ENCODE peak calls at places on chromosome 21, in nine cellular contexts. One of them, this sample, is unnamed.

GRCh38 chr21:46111857-46112730 is 14.2 kb downstream of the COL6A2 start:
- DNase-seq in activated T-cell treated with anti-CD3 and anti-CD28 coated beads, Interleukin-2, amount 50 U/mL, for 24 hours: peak
- DNase-seq in nucleus accumbens: no peak
- DNase-seq in stromal cell of bone marrow: no peak
- DNase-seq in brain microvascular endothelial cell: no peak
- DNase-seq in NCI-H1105: no peak
- DNase-seq in HS-27A: no peak
- DNase-seq in HFF-Myc: no peak
- DNase-seq in T-helper 9 cell: no peak
- DNase-seq in this sample: peak

GRCh38 chr21:18204931-18205330 is 39.7 kb upstream of the CHODL start:
- DNase-seq in activated T-cell treated with anti-CD3 and anti-CD28 coated beads, Interleukin-2, amount 50 U/mL, for 24 hours: no peak
- DNase-seq in nucleus accumbens: no peak
- DNase-seq in stromal cell of bone marrow: no peak
- DNase-seq in brain microvascular endothelial cell: no peak
- DNase-seq in NCI-H1105: peak
- DNase-seq in HS-27A: no peak
- DNase-seq in HFF-Myc: no peak
- DNase-seq in T-helper 9 cell: no peak
- DNase-seq in this sample: no peak

GRCh38 chr21:42980959-42981523 is 6.7 kb downstream of the PKNOX1 start:
- DNase-seq in activated T-cell treated with anti-CD3 and anti-CD28 coated beads, Interleukin-2, amount 50 U/mL, for 24 hours: no peak
- DNase-seq in nucleus accumbens: no peak
- DNase-seq in stromal cell of bone marrow: no peak
- DNase-seq in brain microvascular endothelial cell: no peak
- DNase-seq in NCI-H1105: no peak
- DNase-seq in HS-27A: no peak
- DNase-seq in HFF-Myc: no peak
- DNase-seq in T-helper 9 cell: no peak
- DNase-seq in this sample: no peak

GRCh38 chr21:43318841-43319781 is 107.8 kb downstream of the SIK1 start:
- DNase-seq in activated T-cell treated with anti-CD3 and anti-CD28 coated beads, Interleukin-2, amount 50 U/mL, for 24 hours: no peak
- DNase-seq in nucleus accumbens: no peak
- DNase-seq in stromal cell of bone marrow: peak
- DNase-seq in brain microvascular endothelial cell: peak
- DNase-seq in NCI-H1105: no peak
- DNase-seq in HS-27A: no peak
- DNase-seq in HFF-Myc: no peak
- DNase-seq in T-helper 9 cell: no peak
- DNase-seq in this sample: no peak

GRCh38 chr21:26115346-26115745 is 55.2 kb downstream of the APP start:
- DNase-seq in activated T-cell treated with anti-CD3 and anti-CD28 coated beads, Interleukin-2, amount 50 U/mL, for 24 hours: no peak
- DNase-seq in nucleus accumbens: no peak
- DNase-seq in stromal cell of bone marrow: no peak
- DNase-seq in brain microvascular endothelial cell: no peak
- DNase-seq in NCI-H1105: peak
- DNase-seq in HS-27A: no peak
- DNase-seq in HFF-Myc: peak
- DNase-seq in T-helper 9 cell: no peak
- DNase-seq in this sample: no peak

GRCh38 chr21:32096411-32096810 is 182.4 kb downstream of the MIS18A start:
- DNase-seq in activated T-cell treated with anti-CD3 and anti-CD28 coated beads, Interleukin-2, amount 50 U/mL, for 24 hours: no peak
- DNase-seq in nucleus accumbens: no peak
- DNase-seq in stromal cell of bone marrow: no peak
- DNase-seq in brain microvascular endothelial cell: no peak
- DNase-seq in NCI-H1105: peak
- DNase-seq in HS-27A: no peak
- DNase-seq in HFF-Myc: no peak
- DNase-seq in T-helper 9 cell: no peak
- DNase-seq in this sample: no peak

GRCh38 chr21:45602106-45602505 is 41.4 kb upstream of the PCBP3 start:
- DNase-seq in activated T-cell treated with anti-CD3 and anti-CD28 coated beads, Interleukin-2, amount 50 U/mL, for 24 hours: peak
- DNase-seq in nucleus accumbens: no peak
- DNase-seq in stromal cell of bone marrow: no peak
- DNase-seq in brain microvascular endothelial cell: no peak
- DNase-seq in NCI-H1105: no peak
- DNase-seq in HS-27A: no peak
- DNase-seq in HFF-Myc: no peak
- DNase-seq in T-helper 9 cell: no peak
- DNase-seq in this sample: no peak

GRCh38 chr21:44528634-44528995 is 11.4 kb downstream of the KRTAP10-1 start:
- DNase-seq in activated T-cell treated with anti-CD3 and anti-CD28 coated beads, Interleukin-2, amount 50 U/mL, for 24 hours: peak
- DNase-seq in nucleus accumbens: no peak
- DNase-seq in stromal cell of bone marrow: no peak
- DNase-seq in brain microvascular endothelial cell: no peak
- DNase-seq in NCI-H1105: no peak
- DNase-seq in HS-27A: no peak
- DNase-seq in HFF-Myc: no peak
- DNase-seq in T-helper 9 cell: no peak
- DNase-seq in this sample: peak

GRCh38 chr21:39319814-39320332 is 6.4 kb upstream of the BRWD1 start:
- DNase-seq in activated T-cell treated with anti-CD3 and anti-CD28 coated beads, Interleukin-2, amount 50 U/mL, for 24 hours: no peak
- DNase-seq in nucleus accumbens: no peak
- DNase-seq in stromal cell of bone marrow: no peak
- DNase-seq in brain microvascular endothelial cell: no peak
- DNase-seq in NCI-H1105: no peak
- DNase-seq in HS-27A: no peak
- DNase-seq in HFF-Myc: no peak
- DNase-seq in T-helper 9 cell: no peak
- DNase-seq in this sample: no peak

GRCh38 chr21:44752701-44753235 is 41.4 kb upstream of the TSPEAR start:
- DNase-seq in activated T-cell treated with anti-CD3 and anti-CD28 coated beads, Interleukin-2, amount 50 U/mL, for 24 hours: no peak
- DNase-seq in nucleus accumbens: no peak
- DNase-seq in stromal cell of bone marrow: no peak
- DNase-seq in brain microvascular endothelial cell: no peak
- DNase-seq in NCI-H1105: no peak
- DNase-seq in HS-27A: no peak
- DNase-seq in HFF-Myc: no peak
- DNase-seq in T-helper 9 cell: no peak
- DNase-seq in this sample: no peak

GRCh38 chr21:14520535-14520934 is 25.6 kb downstream of the SAMSN1 start:
- DNase-seq in activated T-cell treated with anti-CD3 and anti-CD28 coated beads, Interleukin-2, amount 50 U/mL, for 24 hours: no peak
- DNase-seq in nucleus accumbens: no peak
- DNase-seq in stromal cell of bone marrow: no peak
- DNase-seq in brain microvascular endothelial cell: no peak
- DNase-seq in NCI-H1105: no peak
- DNase-seq in HS-27A: no peak
- DNase-seq in HFF-Myc: no peak
- DNase-seq in T-helper 9 cell: no peak
- DNase-seq in this sample: no peak

GRCh38 chr21:35940074-35940927 is 120.0 kb downstream of the SETD4 start:
- DNase-seq in activated T-cell treated with anti-CD3 and anti-CD28 coated beads, Interleukin-2, amount 50 U/mL, for 24 hours: no peak
- DNase-seq in nucleus accumbens: no peak
- DNase-seq in stromal cell of bone marrow: peak
- DNase-seq in brain microvascular endothelial cell: peak
- DNase-seq in NCI-H1105: peak
- DNase-seq in HS-27A: no peak
- DNase-seq in HFF-Myc: no peak
- DNase-seq in T-helper 9 cell: no peak
- DNase-seq in this sample: peak

GRCh38 chr21:30986966-30987365 is 51.3 kb downstream of the KRTAP19-8 start:
- DNase-seq in activated T-cell treated with anti-CD3 and anti-CD28 coated beads, Interleukin-2, amount 50 U/mL, for 24 hours: no peak
- DNase-seq in nucleus accumbens: no peak
- DNase-seq in stromal cell of bone marrow: no peak
- DNase-seq in brain microvascular endothelial cell: no peak
- DNase-seq in NCI-H1105: no peak
- DNase-seq in HS-27A: no peak
- DNase-seq in HFF-Myc: no peak
- DNase-seq in T-helper 9 cell: no peak
- DNase-seq in this sample: no peak

GRCh38 chr21:31873696-31874599 is 1.1 kb downstream of the HUNK start:
- DNase-seq in activated T-cell treated with anti-CD3 and anti-CD28 coated beads, Interleukin-2, amount 50 U/mL, for 24 hours: peak
- DNase-seq in nucleus accumbens: no peak
- DNase-seq in stromal cell of bone marrow: no peak
- DNase-seq in brain microvascular endothelial cell: no peak
- DNase-seq in NCI-H1105: peak
- DNase-seq in HS-27A: no peak
- DNase-seq in HFF-Myc: no peak
- DNase-seq in T-helper 9 cell: peak
- DNase-seq in this sample: peak

GRCh38 chr21:45517249-45518065 is 24.8 kb downstream of the SLC19A1 start:
- DNase-seq in activated T-cell treated with anti-CD3 and anti-CD28 coated beads, Interleukin-2, amount 50 U/mL, for 24 hours: no peak
- DNase-seq in nucleus accumbens: no peak
- DNase-seq in stromal cell of bone marrow: no peak
- DNase-seq in brain microvascular endothelial cell: no peak
- DNase-seq in NCI-H1105: no peak
- DNase-seq in HS-27A: no peak
- DNase-seq in HFF-Myc: no peak
- DNase-seq in T-helper 9 cell: no peak
- DNase-seq in this sample: no peak

GRCh38 chr21:27833298-27833697 is 866.4 kb upstream of the ADAMTS5 start:
- DNase-seq in activated T-cell treated with anti-CD3 and anti-CD28 coated beads, Interleukin-2, amount 50 U/mL, for 24 hours: no peak
- DNase-seq in nucleus accumbens: no peak
- DNase-seq in stromal cell of bone marrow: no peak
- DNase-seq in brain microvascular endothelial cell: no peak
- DNase-seq in NCI-H1105: no peak
- DNase-seq in HS-27A: no peak
- DNase-seq in HFF-Myc: no peak
- DNase-seq in T-helper 9 cell: no peak
- DNase-seq in this sample: no peak

GRCh38 chr21:45819478-45820170 is 161.9 kb upstream of the COL6A1 start:
- DNase-seq in activated T-cell treated with anti-CD3 and anti-CD28 coated beads, Interleukin-2, amount 50 U/mL, for 24 hours: no peak
- DNase-seq in nucleus accumbens: no peak
- DNase-seq in stromal cell of bone marrow: no peak
- DNase-seq in brain microvascular endothelial cell: no peak
- DNase-seq in NCI-H1105: no peak
- DNase-seq in HS-27A: no peak
- DNase-seq in HFF-Myc: no peak
- DNase-seq in T-helper 9 cell: no peak
- DNase-seq in this sample: no peak

GRCh38 chr21:41410361-41410760 is 15.7 kb upstream of the MX1 start:
- DNase-seq in activated T-cell treated with anti-CD3 and anti-CD28 coated beads, Interleukin-2, amount 50 U/mL, for 24 hours: no peak
- DNase-seq in nucleus accumbens: no peak
- DNase-seq in stromal cell of bone marrow: no peak
- DNase-seq in brain microvascular endothelial cell: no peak
- DNase-seq in NCI-H1105: no peak
- DNase-seq in HS-27A: no peak
- DNase-seq in HFF-Myc: no peak
- DNase-seq in T-helper 9 cell: no peak
- DNase-seq in this sample: no peak

GRCh38 chr21:24375201-24375600 is 1232.1 kb downstream of the MRPL39 start:
- DNase-seq in activated T-cell treated with anti-CD3 and anti-CD28 coated beads, Interleukin-2, amount 50 U/mL, for 24 hours: peak
- DNase-seq in nucleus accumbens: no peak
- DNase-seq in stromal cell of bone marrow: no peak
- DNase-seq in brain microvascular endothelial cell: no peak
- DNase-seq in NCI-H1105: no peak
- DNase-seq in HS-27A: no peak
- DNase-seq in HFF-Myc: no peak
- DNase-seq in T-helper 9 cell: no peak
- DNase-seq in this sample: no peak

GRCh38 chr21:38244885-38245869 is 11.6 kb upstream of the KCNJ15 start:
- DNase-seq in activated T-cell treated with anti-CD3 and anti-CD28 coated beads, Interleukin-2, amount 50 U/mL, for 24 hours: peak
- DNase-seq in nucleus accumbens: no peak
- DNase-seq in stromal cell of bone marrow: peak
- DNase-seq in brain microvascular endothelial cell: peak
- DNase-seq in NCI-H1105: no peak
- DNase-seq in HS-27A: peak
- DNase-seq in HFF-Myc: peak
- DNase-seq in T-helper 9 cell: peak
- DNase-seq in this sample: no peak

GRCh38 chr21:38716942-38717341 is 88.8 kb upstream of the ETS2 start:
- DNase-seq in activated T-cell treated with anti-CD3 and anti-CD28 coated beads, Interleukin-2, amount 50 U/mL, for 24 hours: no peak
- DNase-seq in nucleus accumbens: no peak
- DNase-seq in stromal cell of bone marrow: peak
- DNase-seq in brain microvascular endothelial cell: peak
- DNase-seq in NCI-H1105: no peak
- DNase-seq in HS-27A: no peak
- DNase-seq in HFF-Myc: no peak
- DNase-seq in T-helper 9 cell: no peak
- DNase-seq in this sample: no peak

GRCh38 chr21:28445081-28445830 is 547.4 kb downstream of the LTN1 start:
- DNase-seq in activated T-cell treated with anti-CD3 and anti-CD28 coated beads, Interleukin-2, amount 50 U/mL, for 24 hours: no peak
- DNase-seq in nucleus accumbens: no peak
- DNase-seq in stromal cell of bone marrow: peak
- DNase-seq in brain microvascular endothelial cell: peak
- DNase-seq in NCI-H1105: no peak
- DNase-seq in HS-27A: no peak
- DNase-seq in HFF-Myc: no peak
- DNase-seq in T-helper 9 cell: no peak
- DNase-seq in this sample: no peak

GRCh38 chr21:42214921-42215320 is 4.0 kb upstream of the ABCG1 start:
- DNase-seq in activated T-cell treated with anti-CD3 and anti-CD28 coated beads, Interleukin-2, amount 50 U/mL, for 24 hours: no peak
- DNase-seq in nucleus accumbens: no peak
- DNase-seq in stromal cell of bone marrow: no peak
- DNase-seq in brain microvascular endothelial cell: no peak
- DNase-seq in NCI-H1105: no peak
- DNase-seq in HS-27A: no peak
- DNase-seq in HFF-Myc: no peak
- DNase-seq in T-helper 9 cell: no peak
- DNase-seq in this sample: no peak

GRCh38 chr21:33854604-33855003 is 61.0 kb downstream of the ATP5PO start:
- DNase-seq in activated T-cell treated with anti-CD3 and anti-CD28 coated beads, Interleukin-2, amount 50 U/mL, for 24 hours: no peak
- DNase-seq in nucleus accumbens: no peak
- DNase-seq in stromal cell of bone marrow: no peak
- DNase-seq in brain microvascular endothelial cell: no peak
- DNase-seq in NCI-H1105: no peak
- DNase-seq in HS-27A: no peak
- DNase-seq in HFF-Myc: no peak
- DNase-seq in T-helper 9 cell: no peak
- DNase-seq in this sample: no peak

GRCh38 chr21:36890086-36890485 is 76.4 kb downstream of the HLCS start:
- DNase-seq in activated T-cell treated with anti-CD3 and anti-CD28 coated beads, Interleukin-2, amount 50 U/mL, for 24 hours: no peak
- DNase-seq in nucleus accumbens: no peak
- DNase-seq in stromal cell of bone marrow: no peak
- DNase-seq in brain microvascular endothelial cell: no peak
- DNase-seq in NCI-H1105: no peak
- DNase-seq in HS-27A: no peak
- DNase-seq in HFF-Myc: no peak
- DNase-seq in T-helper 9 cell: no peak
- DNase-seq in this sample: no peak

GRCh38 chr21:45365608-45366241 is 39.2 kb upstream of the COL18A1 start:
- DNase-seq in activated T-cell treated with anti-CD3 and anti-CD28 coated beads, Interleukin-2, amount 50 U/mL, for 24 hours: no peak
- DNase-seq in nucleus accumbens: no peak
- DNase-seq in stromal cell of bone marrow: no peak
- DNase-seq in brain microvascular endothelial cell: peak
- DNase-seq in NCI-H1105: no peak
- DNase-seq in HS-27A: peak
- DNase-seq in HFF-Myc: no peak
- DNase-seq in T-helper 9 cell: no peak
- DNase-seq in this sample: no peak

GRCh38 chr21:30234643-30235042 is 18.7 kb upstream of the CLDN8 start:
- DNase-seq in activated T-cell treated with anti-CD3 and anti-CD28 coated beads, Interleukin-2, amount 50 U/mL, for 24 hours: no peak
- DNase-seq in nucleus accumbens: no peak
- DNase-seq in stromal cell of bone marrow: peak
- DNase-seq in brain microvascular endothelial cell: peak
- DNase-seq in NCI-H1105: no peak
- DNase-seq in HS-27A: no peak
- DNase-seq in HFF-Myc: peak
- DNase-seq in T-helper 9 cell: no peak
- DNase-seq in this sample: no peak

GRCh38 chr21:26844258-26845065 is 747 bp downstream of the ADAMTS1 start:
- DNase-seq in activated T-cell treated with anti-CD3 and anti-CD28 coated beads, Interleukin-2, amount 50 U/mL, for 24 hours: peak
- DNase-seq in nucleus accumbens: no peak
- DNase-seq in stromal cell of bone marrow: no peak
- DNase-seq in brain microvascular endothelial cell: peak
- DNase-seq in NCI-H1105: no peak
- DNase-seq in HS-27A: no peak
- DNase-seq in HFF-Myc: no peak
- DNase-seq in T-helper 9 cell: no peak
- DNase-seq in this sample: peak

GRCh38 chr21:41369915-41370839 is 8.3 kb downstream of the MX2 start:
- DNase-seq in activated T-cell treated with anti-CD3 and anti-CD28 coated beads, Interleukin-2, amount 50 U/mL, for 24 hours: no peak
- DNase-seq in nucleus accumbens: no peak
- DNase-seq in stromal cell of bone marrow: no peak
- DNase-seq in brain microvascular endothelial cell: no peak
- DNase-seq in NCI-H1105: peak
- DNase-seq in HS-27A: no peak
- DNase-seq in HFF-Myc: no peak
- DNase-seq in T-helper 9 cell: peak
- DNase-seq in this sample: peak

GRCh38 chr21:41956926-41957729 is 3.3 kb upstream of the C2CD2 start:
- DNase-seq in activated T-cell treated with anti-CD3 and anti-CD28 coated beads, Interleukin-2, amount 50 U/mL, for 24 hours: no peak
- DNase-seq in nucleus accumbens: no peak
- DNase-seq in stromal cell of bone marrow: no peak
- DNase-seq in brain microvascular endothelial cell: peak
- DNase-seq in NCI-H1105: no peak
- DNase-seq in HS-27A: no peak
- DNase-seq in HFF-Myc: no peak
- DNase-seq in T-helper 9 cell: no peak
- DNase-seq in this sample: no peak

GRCh38 chr21:45434645-45435217 is 29.8 kb downstream of the COL18A1 start:
- DNase-seq in activated T-cell treated with anti-CD3 and anti-CD28 coated beads, Interleukin-2, amount 50 U/mL, for 24 hours: no peak
- DNase-seq in nucleus accumbens: no peak
- DNase-seq in stromal cell of bone marrow: no peak
- DNase-seq in brain microvascular endothelial cell: no peak
- DNase-seq in NCI-H1105: no peak
- DNase-seq in HS-27A: no peak
- DNase-seq in HFF-Myc: no peak
- DNase-seq in T-helper 9 cell: no peak
- DNase-seq in this sample: no peak